ENCODE peak calls at places on chromosomes 3 and 15, in nine cellular contexts. Y is RWPE1, F is fibroblast of mammary gland, I is cardiac muscle cell, E is neural crest cell, T is osteocyte, Z is endothelial cell, Q is ovary, X is AG04449. O is an unnamed sample.

GRCh38 chr15:96075895-96076294 is 254.6 kb upstream of the NR2F2 start:
- DNase-seq in I (no peak), X (no peak), Y (no peak), F (no peak), Q (no peak), E (no peak), T (no peak), Z (no peak), O (no peak)

GRCh38 chr3:183291511-183292031 is 38.5 kb downstream of the B3GNT5 start:
- DNase-seq in E (no peak), Z (no peak), Q (no peak), F (peak; percentile 53), T (no peak), Y (peak; percentile 70), I (no peak), X (no peak), O (no peak)

GRCh38 chr3:34008836-34009479 is 210.5 kb downstream of the PDCD6IP start:
- DNase-seq in X (no peak), Q (no peak), I (no peak), Y (no peak), F (no peak), T (no peak), E (no peak), Z (no peak), O (no peak)

GRCh38 chr3:142568393-142569017 is 10.0 kb downstream of the ATR start:
- DNase-seq in T (no peak), E (no peak), X (no peak), Q (no peak), F (no peak), I (no peak), Z (no peak), Y (no peak), O (peak; percentile 15)

GRCh38 chr3:31188112-31188511 is 293.7 kb upstream of the GADL1 start:
- DNase-seq in X (no peak), F (no peak), T (no peak), Y (no peak), I (no peak), Q (no peak), E (no peak), Z (no peak), O (no peak)

GRCh38 chr3:64381369-64381768 is 156.1 kb upstream of the PRICKLE2 start:
- DNase-seq in X (no peak), Q (no peak), T (no peak), Z (no peak), Y (no peak), I (no peak), E (no peak), F (no peak), O (no peak)

GRCh38 chr3:8635625-8636024 is 9.0 kb downstream of the SSUH2 start:
- DNase-seq in Q (no peak), F (no peak), Z (no peak), E (no peak), Y (no peak), T (no peak), I (no peak), X (no peak), O (no peak)

GRCh38 chr3:128293930-128294329 is 140.6 kb downstream of the EEFSEC start:
- DNase-seq in Q (peak; percentile 3), X (no peak), Z (no peak), E (no peak), I (no peak), Y (no peak), F (no peak), T (peak; percentile 46), O (no peak)

GRCh38 chr3:119808843-119809242 is 26.9 kb downstream of the NR1I2 start:
- DNase-seq in T (no peak), Z (no peak), X (no peak), E (no peak), Q (no peak), I (no peak), Y (no peak), F (no peak), O (no peak)

GRCh38 chr3:119809249-119810017 is 27.5 kb downstream of the NR1I2 start:
- DNase-seq in I (no peak), E (no peak), X (no peak), F (no peak), Q (no peak), T (no peak), Y (no peak), Z (no peak), O (no peak)

GRCh38 chr3:119808244-119808643 is 26.3 kb downstream of the NR1I2 start:
- DNase-seq in I (no peak), T (no peak), Z (no peak), X (no peak), Y (no peak), F (no peak), E (no peak), Q (no peak), O (no peak)

GRCh38 chr3:119812491-119813058 is 30.7 kb downstream of the NR1I2 start:
- DNase-seq in X (no peak), E (no peak), Z (no peak), F (no peak), I (no peak), Q (no peak), Y (no peak), T (no peak), O (no peak)

DNA sequence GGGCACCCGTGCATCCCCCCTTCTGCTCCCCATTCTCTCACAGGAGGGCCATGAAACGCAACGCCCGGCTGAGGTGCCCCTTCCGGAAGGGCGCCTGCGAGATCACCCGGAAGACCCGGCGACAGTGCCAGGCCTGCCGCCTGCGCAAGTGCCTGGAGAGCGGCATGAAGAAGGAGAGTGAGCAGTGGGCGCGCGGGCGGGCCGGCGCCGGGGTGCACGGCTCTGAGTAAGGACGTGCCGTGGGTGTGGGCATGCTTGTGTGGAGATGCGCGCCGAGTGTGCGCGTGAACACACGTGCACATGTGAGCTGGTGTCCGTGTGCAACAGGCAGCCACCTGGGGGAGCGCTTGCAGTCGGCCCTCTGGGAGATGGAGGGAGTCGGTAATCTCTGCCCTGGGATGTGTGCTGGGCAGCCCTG is 28.1 kb downstream of the NR1I2 start:
- DNase-seq in T (no peak), X (no peak), I (peak; percentile 22), F (peak; percentile 31), Y (no peak), Z (no peak), Q (no peak), E (no peak), O (no peak)
- TF ChIP-seq CTCF in T (no peak), X (peak; percentile 46), I (peak; percentile 34), F (peak; percentile 23), Y (peak; percentile 14), Z (no peak), Q (no peak), E (no peak), O (no peak)

GRCh38 chr15:34297059-34297458 is 40.5 kb downstream of the SLC12A6 start:
- DNase-seq in I (no peak), F (no peak), T (no peak), Q (no peak), Z (no peak), Y (no peak), E (no peak), X (no peak), O (no peak)
- TF ChIP-seq CTCF in I (no peak), F (no peak), T (no peak), Q (no peak), Z (no peak), Y (no peak), E (no peak), X (no peak), O (no peak)

GRCh38 chr3:80682951-80683350 is 915.2 kb upstream of the ROBO1 start:
- DNase-seq in Q (no peak), E (no peak), X (no peak), Z (no peak), F (no peak), I (no peak), Y (no peak), T (no peak), O (no peak)

DNA sequence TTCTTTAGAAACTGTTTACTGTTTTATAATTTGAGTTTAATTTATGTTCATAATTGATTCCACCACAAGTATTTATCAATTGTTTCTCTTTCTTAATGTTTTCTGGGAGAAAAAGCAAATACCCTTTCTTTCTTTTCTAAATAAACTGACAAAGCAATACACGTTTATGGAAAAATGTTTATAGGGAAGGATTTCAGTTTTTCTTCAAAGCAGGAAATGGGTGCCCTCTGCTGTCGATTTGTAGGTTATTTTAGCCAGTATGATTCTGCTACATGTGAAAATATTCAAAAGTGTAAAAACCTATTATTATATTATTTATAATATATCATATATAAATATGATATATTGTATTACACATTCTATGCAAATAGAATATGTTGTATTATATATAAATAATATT is 921.0 kb upstream of the ROBO1 start:
- DNase-seq in Z (no peak), Y (no peak), E (no peak), F (peak; percentile 10), I (peak; percentile 19), Q (no peak), T (no peak), X (no peak), O (no peak)
- TF ChIP-seq CTCF in Z (peak; percentile 22), Y (peak; percentile 27), E (peak; percentile 69), F (peak; percentile 25), I (peak; percentile 33), Q (no peak), T (peak; percentile 65), X (no peak), O (peak; percentile 32)

GRCh38 chr3:123315271-123315595 is 113.5 kb downstream of the SEC22A start:
- DNase-seq in Z (no peak), X (no peak), Q (no peak), I (no peak), E (no peak), F (no peak), Y (no peak), T (no peak), O (no peak)

GRCh38 chr3:123317716-123318115 is 116.0 kb downstream of the SEC22A start:
- DNase-seq in X (no peak), Q (no peak), F (no peak), E (no peak), T (no peak), I (no peak), Z (no peak), Y (no peak), O (no peak)

GRCh38 chr3:123313889-123314288 is 112.1 kb downstream of the SEC22A start:
- DNase-seq in I (no peak), T (no peak), F (no peak), Y (no peak), X (no peak), E (no peak), Q (no peak), Z (no peak), O (no peak)

GRCh38 chr3:123312331-123313265 is 110.9 kb downstream of the SEC22A start:
- DNase-seq in Y (no peak), X (no peak), Q (no peak), T (no peak), Z (no peak), E (no peak), F (no peak), I (no peak), O (no peak)

DNA sequence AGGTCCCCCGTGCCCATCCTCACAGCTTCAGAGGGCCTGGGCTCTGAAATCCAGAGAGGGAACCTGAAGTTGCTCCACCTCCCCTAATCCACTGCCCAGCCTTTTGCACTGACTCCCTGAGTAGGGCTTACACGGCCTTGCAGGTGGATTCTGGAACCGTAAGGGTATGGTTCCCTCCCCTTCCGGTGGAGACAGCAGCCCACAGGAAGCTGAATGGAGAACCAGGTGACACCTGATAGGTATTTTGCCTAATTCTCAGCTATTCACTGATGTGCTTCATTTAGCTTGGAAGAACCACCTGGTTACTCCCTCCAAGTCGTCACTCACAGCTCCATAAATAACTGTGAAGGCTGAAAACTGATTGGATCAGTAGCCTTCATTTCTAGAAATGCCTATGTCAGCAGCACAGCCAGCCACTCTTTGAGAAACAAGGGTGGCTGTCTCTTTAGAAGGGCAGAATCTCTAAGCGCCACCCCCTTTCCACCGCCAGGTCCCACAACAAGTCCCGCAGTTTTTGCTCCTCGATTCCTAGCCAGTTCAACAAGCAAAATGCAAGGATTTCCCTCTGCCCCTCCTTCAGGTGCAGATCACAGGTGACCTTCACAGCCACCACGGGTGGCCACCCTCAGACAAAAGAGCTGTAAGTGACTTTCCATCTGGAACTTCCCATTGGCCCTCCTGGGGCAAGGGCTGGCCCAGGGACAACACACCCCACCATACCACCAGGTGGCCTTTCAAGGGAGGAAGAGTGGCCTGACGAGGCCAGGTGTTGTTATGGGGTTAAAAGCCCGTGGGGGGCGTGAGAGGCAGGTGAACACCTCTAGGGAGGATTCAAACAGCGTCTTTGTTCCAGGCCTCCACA is 112.9 kb downstream of the SEC22A start:
- DNase-seq in Y (no peak), T (no peak), X (no peak), I (no peak), F (no peak), Q (no peak), Z (no peak), E (no peak), O (no peak)
- TF ChIP-seq CTCF in Y (no peak), T (no peak), X (no peak), I (no peak), F (no peak), Q (no peak), Z (no peak), E (peak; percentile 17), O (no peak)